ENCODE peak calls at places on chromosomes 4 and X, in ten cellular contexts. One of them, this sample, is unnamed.

GRCh38 chr4:76526585-76526990 is 91.6 kb downstream of the SHROOM3 start:
- DNase-seq in stomach: peak; percentile 45
- DNase-seq in suprapubic skin: no peak
- DNase-seq in K562: no peak
- DNase-seq in A549: peak; percentile 29
- DNase-seq in ovary: no peak
- DNase-seq in HepG2: peak; percentile 68
- DNase-seq in transverse colon: no peak
- DNase-seq in sigmoid colon: no peak
- DNase-seq in SK-N-SH: no peak
- DNase-seq in this sample: no peak

GRCh38 chrX:53256446-53257041 is 24.8 kb downstream of the IQSEC2 start:
- DNase-seq in stomach: no peak
- DNase-seq in suprapubic skin: no peak
- DNase-seq in K562: peak; percentile 42
- DNase-seq in A549: no peak
- DNase-seq in ovary: no peak
- DNase-seq in HepG2: no peak
- DNase-seq in transverse colon: no peak
- DNase-seq in sigmoid colon: peak; percentile 50
- DNase-seq in SK-N-SH: peak; percentile 55
- DNase-seq in this sample: no peak

GRCh38 chr4:6172093-6172926 is 28.0 kb downstream of the JAKMIP1 start:
- DNase-seq in stomach: peak; percentile 43
- DNase-seq in suprapubic skin: no peak
- DNase-seq in K562: no peak
- DNase-seq in A549: no peak
- DNase-seq in ovary: no peak
- DNase-seq in HepG2: no peak
- DNase-seq in transverse colon: no peak
- DNase-seq in sigmoid colon: no peak
- DNase-seq in SK-N-SH: peak; percentile 80
- DNase-seq in this sample: no peak

GRCh38 chr4:23023121-23023520 is 330.4 kb downstream of the GBA3 start:
- DNase-seq in stomach: no peak
- DNase-seq in suprapubic skin: no peak
- DNase-seq in K562: no peak
- DNase-seq in A549: no peak
- DNase-seq in ovary: no peak
- DNase-seq in HepG2: no peak
- DNase-seq in transverse colon: no peak
- DNase-seq in sigmoid colon: no peak
- DNase-seq in SK-N-SH: no peak
- DNase-seq in this sample: no peak

GRCh38 chr4:154018659-154019058 is 229.8 kb upstream of the SFRP2 start:
- DNase-seq in stomach: no peak
- DNase-seq in suprapubic skin: no peak
- DNase-seq in K562: no peak
- DNase-seq in A549: no peak
- DNase-seq in ovary: no peak
- DNase-seq in HepG2: no peak
- DNase-seq in transverse colon: no peak
- DNase-seq in sigmoid colon: no peak
- DNase-seq in SK-N-SH: peak; percentile 19
- DNase-seq in this sample: no peak

GRCh38 chr4:98283219-98284199 is 22.3 kb downstream of the RAP1GDS1 start:
- DNase-seq in stomach: no peak
- DNase-seq in suprapubic skin: no peak
- DNase-seq in K562: no peak
- DNase-seq in A549: no peak
- DNase-seq in ovary: no peak
- DNase-seq in HepG2: peak; percentile 18
- DNase-seq in transverse colon: no peak
- DNase-seq in sigmoid colon: no peak
- DNase-seq in SK-N-SH: no peak
- DNase-seq in this sample: no peak

GRCh38 chrX:115344885-115345653 is 55.6 kb downstream of the LUZP4 start:
- DNase-seq in stomach: peak; percentile 65
- DNase-seq in suprapubic skin: peak; percentile 91
- DNase-seq in K562: no peak
- DNase-seq in A549: peak; percentile 91
- DNase-seq in ovary: peak; percentile 90
- DNase-seq in HepG2: peak; percentile 91
- DNase-seq in transverse colon: peak; percentile 76
- DNase-seq in sigmoid colon: peak; percentile 96
- DNase-seq in SK-N-SH: peak; percentile 58
- DNase-seq in this sample: peak; percentile 68

GRCh38 chrX:34619920-34620319 is 37.2 kb downstream of the TMEM47 start:
- DNase-seq in stomach: no peak
- DNase-seq in suprapubic skin: no peak
- DNase-seq in K562: no peak
- DNase-seq in A549: no peak
- DNase-seq in ovary: no peak
- DNase-seq in HepG2: no peak
- DNase-seq in transverse colon: no peak
- DNase-seq in sigmoid colon: no peak
- DNase-seq in SK-N-SH: no peak
- DNase-seq in this sample: no peak

GRCh38 chr4:163895369-163896005 is 401.0 kb downstream of the TMA16 start:
- DNase-seq in stomach: no peak
- DNase-seq in suprapubic skin: no peak
- DNase-seq in K562: no peak
- DNase-seq in A549: no peak
- DNase-seq in ovary: no peak
- DNase-seq in HepG2: no peak
- DNase-seq in transverse colon: no peak
- DNase-seq in sigmoid colon: no peak
- DNase-seq in SK-N-SH: no peak
- DNase-seq in this sample: no peak

GRCh38 chrX:18291006-18291545 is 63.4 kb downstream of the SCML2 start:
- DNase-seq in stomach: no peak
- DNase-seq in suprapubic skin: no peak
- DNase-seq in K562: no peak
- DNase-seq in A549: no peak
- DNase-seq in ovary: no peak
- DNase-seq in HepG2: no peak
- DNase-seq in transverse colon: no peak
- DNase-seq in sigmoid colon: no peak
- DNase-seq in SK-N-SH: no peak
- DNase-seq in this sample: no peak

GRCh38 chr4:68249434-68249833 is 3.9 kb upstream of the TMPRSS11B start:
- DNase-seq in stomach: no peak
- DNase-seq in suprapubic skin: no peak
- DNase-seq in K562: no peak
- DNase-seq in A549: no peak
- DNase-seq in ovary: no peak
- DNase-seq in HepG2: no peak
- DNase-seq in transverse colon: no peak
- DNase-seq in sigmoid colon: no peak
- DNase-seq in SK-N-SH: no peak
- DNase-seq in this sample: no peak

GRCh38 chrX:14939644-14940043 is 66.4 kb downstream of the MOSPD2 start:
- DNase-seq in stomach: no peak
- DNase-seq in suprapubic skin: no peak
- DNase-seq in K562: no peak
- DNase-seq in A549: no peak
- DNase-seq in ovary: no peak
- DNase-seq in HepG2: no peak
- DNase-seq in transverse colon: no peak
- DNase-seq in sigmoid colon: no peak
- DNase-seq in SK-N-SH: no peak
- DNase-seq in this sample: no peak

GRCh38 chrX:41921492-41922124 is 1.7 kb downstream of the CASK start:
- DNase-seq in stomach: no peak
- DNase-seq in suprapubic skin: no peak
- DNase-seq in K562: no peak
- DNase-seq in A549: no peak
- DNase-seq in ovary: no peak
- DNase-seq in HepG2: peak; percentile 37
- DNase-seq in transverse colon: no peak
- DNase-seq in sigmoid colon: no peak
- DNase-seq in SK-N-SH: no peak
- DNase-seq in this sample: peak; percentile 4

GRCh38 chr4:111943796-111944203 is 201.5 kb upstream of the FAM241A start:
- DNase-seq in stomach: peak; percentile 48
- DNase-seq in suprapubic skin: no peak
- DNase-seq in K562: peak; percentile 9
- DNase-seq in A549: peak; percentile 65
- DNase-seq in ovary: no peak
- DNase-seq in HepG2: peak; percentile 28
- DNase-seq in transverse colon: peak; percentile 61
- DNase-seq in sigmoid colon: no peak
- DNase-seq in SK-N-SH: peak; percentile 5
- DNase-seq in this sample: no peak

GRCh38 chr4:124711469-124712416 is 789 bp downstream of the ANKRD50 start:
- DNase-seq in stomach: peak; percentile 55
- DNase-seq in suprapubic skin: peak; percentile 79
- DNase-seq in K562: peak; percentile 70
- DNase-seq in A549: peak; percentile 83
- DNase-seq in ovary: no peak
- DNase-seq in HepG2: peak; percentile 41
- DNase-seq in transverse colon: peak; percentile 71
- DNase-seq in sigmoid colon: peak; percentile 73
- DNase-seq in SK-N-SH: peak; percentile 88
- DNase-seq in this sample: peak; percentile 14

GRCh38 chr4:6596948-6597347 is 22.0 kb downstream of the MAN2B2 start:
- DNase-seq in stomach: no peak
- DNase-seq in suprapubic skin: no peak
- DNase-seq in K562: no peak
- DNase-seq in A549: no peak
- DNase-seq in ovary: no peak
- DNase-seq in HepG2: no peak
- DNase-seq in transverse colon: no peak
- DNase-seq in sigmoid colon: no peak
- DNase-seq in SK-N-SH: no peak
- DNase-seq in this sample: no peak

GRCh38 chr4:107577743-107578142 is 142.3 kb downstream of the PAPSS1 start:
- DNase-seq in stomach: no peak
- DNase-seq in suprapubic skin: no peak
- DNase-seq in K562: no peak
- DNase-seq in A549: no peak
- DNase-seq in ovary: no peak
- DNase-seq in HepG2: no peak
- DNase-seq in transverse colon: no peak
- DNase-seq in sigmoid colon: no peak
- DNase-seq in SK-N-SH: no peak
- DNase-seq in this sample: no peak

GRCh38 chr4:81214518-81215218 is 354 bp downstream of the PRKG2 start:
- DNase-seq in stomach: no peak
- DNase-seq in suprapubic skin: no peak
- DNase-seq in K562: no peak
- DNase-seq in A549: peak; percentile 6
- DNase-seq in ovary: no peak
- DNase-seq in HepG2: no peak
- DNase-seq in transverse colon: peak; percentile 19
- DNase-seq in sigmoid colon: no peak
- DNase-seq in SK-N-SH: peak; percentile 11
- DNase-seq in this sample: no peak

DNA sequence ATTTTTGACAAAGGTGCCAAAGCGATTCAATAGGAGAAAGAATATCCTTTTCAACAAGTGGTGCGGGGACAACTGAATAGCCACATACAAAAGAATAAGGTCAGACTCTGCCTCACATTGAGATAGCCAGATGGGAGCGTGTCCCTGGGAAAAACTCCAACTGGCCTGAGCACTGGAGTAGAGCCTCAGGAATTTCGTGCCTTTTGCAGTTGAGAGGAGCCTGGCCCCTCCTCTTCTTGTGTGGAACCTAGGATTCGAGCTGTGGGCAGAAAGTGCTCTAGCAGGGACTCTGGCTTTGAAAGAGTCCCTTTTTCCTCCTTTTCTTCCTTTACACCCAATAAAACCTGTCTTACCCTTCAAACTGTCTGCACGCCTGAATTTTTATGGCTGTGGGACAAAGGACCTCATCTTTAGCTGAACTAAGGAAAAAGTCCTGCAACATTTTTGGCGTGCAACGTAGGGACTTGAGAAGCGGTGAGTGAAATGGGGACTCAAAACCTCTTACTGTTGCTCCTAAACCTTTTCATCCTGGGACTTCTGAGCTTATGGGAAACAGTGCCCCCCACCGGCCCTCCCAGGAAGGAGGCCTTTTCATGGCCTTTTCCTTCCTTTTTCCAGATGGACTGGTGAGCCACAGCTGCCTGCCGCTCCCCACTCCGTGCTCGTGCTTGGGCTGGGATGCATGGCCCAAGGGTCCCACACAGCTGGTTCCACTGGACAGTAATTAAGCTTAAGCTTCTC is 68.6 kb downstream of the BMP15 start:
- DNase-seq in stomach: no peak
- DNase-seq in suprapubic skin: no peak
- DNase-seq in K562: peak; percentile 4
- DNase-seq in A549: no peak
- DNase-seq in ovary: no peak
- DNase-seq in HepG2: no peak
- DNase-seq in transverse colon: no peak
- DNase-seq in sigmoid colon: no peak
- DNase-seq in SK-N-SH: no peak
- DNase-seq in this sample: no peak
- TF ChIP-seq CTCF in stomach: no peak
- TF ChIP-seq CTCF in suprapubic skin: no peak
- TF ChIP-seq CTCF in K562: peak; percentile 7
- TF ChIP-seq CTCF in A549: no peak
- TF ChIP-seq CTCF in ovary: no peak
- TF ChIP-seq CTCF in HepG2: no peak
- TF ChIP-seq CTCF in transverse colon: no peak
- TF ChIP-seq CTCF in sigmoid colon: no peak
- TF ChIP-seq CTCF in SK-N-SH: peak; percentile 24
- TF ChIP-seq CTCF in this sample: no peak

GRCh38 chr4:184384810-184385557 is 89.4 kb downstream of the IRF2 start:
- DNase-seq in stomach: no peak
- DNase-seq in suprapubic skin: no peak
- DNase-seq in K562: no peak
- DNase-seq in A549: no peak
- DNase-seq in ovary: no peak
- DNase-seq in HepG2: no peak
- DNase-seq in transverse colon: no peak
- DNase-seq in sigmoid colon: no peak
- DNase-seq in SK-N-SH: no peak
- DNase-seq in this sample: no peak
- H3K4me1 ChIP-seq in stomach: peaks cover 66% of the 10 kb centered on the region
- H3K4me1 ChIP-seq in suprapubic skin: peaks cover 42% of the 10 kb centered on the region
- H3K4me1 ChIP-seq in K562: peaks cover 54% of the 10 kb centered on the region
- H3K4me1 ChIP-seq in A549: peaks cover 21% of the 10 kb centered on the region
- H3K4me1 ChIP-seq in ovary: peaks cover 10% of the 10 kb centered on the region
- H3K4me1 ChIP-seq in HepG2: peaks cover 61% of the 10 kb centered on the region
- H3K4me1 ChIP-seq in transverse colon: peaks cover 53% of the 10 kb centered on the region
- H3K4me1 ChIP-seq in sigmoid colon: peaks cover 47% of the 10 kb centered on the region
- H3K4me1 ChIP-seq in SK-N-SH: peaks cover 12% of the 10 kb centered on the region
- H3K4me1 ChIP-seq in this sample: peaks cover 54% of the 10 kb centered on the region

GRCh38 chr4:109410776-109411175 is 22.8 kb upstream of the SEC24B start:
- DNase-seq in stomach: no peak
- DNase-seq in suprapubic skin: no peak
- DNase-seq in K562: no peak
- DNase-seq in A549: no peak
- DNase-seq in ovary: no peak
- DNase-seq in HepG2: no peak
- DNase-seq in transverse colon: no peak
- DNase-seq in sigmoid colon: no peak
- DNase-seq in SK-N-SH: no peak
- DNase-seq in this sample: no peak
- TF ChIP-seq EP300 in stomach: no peak
- TF ChIP-seq EP300 in suprapubic skin: no peak
- TF ChIP-seq EP300 in K562: no peak
- TF ChIP-seq EP300 in A549: no peak
- TF ChIP-seq EP300 in ovary: no peak
- TF ChIP-seq EP300 in HepG2: no peak
- TF ChIP-seq EP300 in transverse colon: no peak
- TF ChIP-seq EP300 in sigmoid colon: no peak
- TF ChIP-seq EP300 in SK-N-SH: no peak
- TF ChIP-seq EP300 in this sample: no peak

GRCh38 chr4:88456757-88457306 is at the start of gene HERC5:
- DNase-seq in stomach: peak; percentile 94
- DNase-seq in suprapubic skin: peak; percentile 96
- DNase-seq in K562: peak; percentile 29
- DNase-seq in A549: peak; percentile 93
- DNase-seq in ovary: peak; percentile 93
- DNase-seq in HepG2: peak; percentile 74
- DNase-seq in transverse colon: peak; percentile 94
- DNase-seq in sigmoid colon: peak; percentile 94
- DNase-seq in SK-N-SH: peak; percentile 93
- DNase-seq in this sample: peak; percentile 84
- TF ChIP-seq CTCF in stomach: peak; percentile 37
- TF ChIP-seq CTCF in suprapubic skin: peak; percentile 46
- TF ChIP-seq CTCF in K562: no peak
- TF ChIP-seq CTCF in A549: peak; percentile 48
- TF ChIP-seq CTCF in ovary: peak; percentile 83
- TF ChIP-seq CTCF in HepG2: peak; percentile 88
- TF ChIP-seq CTCF in transverse colon: peak; percentile 55
- TF ChIP-seq CTCF in sigmoid colon: peak; percentile 58
- TF ChIP-seq CTCF in SK-N-SH: peak; percentile 71
- TF ChIP-seq CTCF in this sample: peak; percentile 58